ENCODE peak calls at places on chromosomes 12 and 14, in four cellular contexts. A is OCI-LY7, R is A549, S is ovary. F is an unnamed sample.

GRCh38 chr14:96126339-96126770 is 78.3 kb upstream of the BDKRB2 start:
- DNase-seq in A (no peak), S (no peak), R (no peak), F (no peak)

GRCh38 chr12:113222730-113223531 is 1.7 kb downstream of the TPCN1 start:
- DNase-seq in A (peak; percentile 61), S (peak; percentile 74), R (peak; percentile 74), F (peak; percentile 98)

GRCh38 chr12:19710811-19711793 is 271.8 kb downstream of the AEBP2 start:
- DNase-seq in R (peak; percentile 13), S (no peak), A (no peak), F (no peak)

GRCh38 chr14:64708148-64709004 is 4.2 kb downstream of the PLEKHG3 start:
- DNase-seq in A (no peak), S (no peak), R (peak; percentile 78), F (no peak)

GRCh38 chr12:113214938-113215400 is 6.3 kb upstream of the TPCN1 start:
- DNase-seq in R (peak; percentile 79), S (peak; percentile 77), A (peak; percentile 76), F (no peak)

GRCh38 chr14:54259821-54260220 is 137.0 kb upstream of the CDKN3 start:
- DNase-seq in A (no peak), R (no peak), S (no peak), F (no peak)

GRCh38 chr14:104223101-104223809 is 84.9 kb downstream of the KIF26A start:
- DNase-seq in S (peak; percentile 73), R (no peak), A (no peak), F (peak; percentile 41)

GRCh38 chr14:64410084-64410774 is 22.1 kb downstream of the MTHFD1 start:
- DNase-seq in R (no peak), S (no peak), A (no peak), F (no peak)

GRCh38 chr12:130671556-130671955 is 44.5 kb downstream of the RIMBP2 start:
- DNase-seq in A (no peak), S (no peak), R (no peak), F (no peak)

GRCh38 chr14:96304956-96305355 is 48.9 kb downstream of the BDKRB1 start:
- DNase-seq in S (no peak), R (no peak), A (no peak), F (no peak)

GRCh38 chr12:58728397-58728796 is 191.9 kb downstream of the LRIG3 start:
- DNase-seq in S (no peak), R (no peak), A (no peak), F (no peak)

GRCh38 chr14:76953196-76953945 is 75.1 kb downstream of the IRF2BPL start:
- DNase-seq in S (peak; percentile 79), A (no peak), R (peak; percentile 90), F (peak; percentile 86)

GRCh38 chr12:110179291-110179690 is 55.1 kb downstream of the IFT81 start:
- DNase-seq in S (no peak), R (no peak), A (peak; percentile 40), F (no peak)

GRCh38 chr12:64652346-64652745 is 42.1 kb downstream of the RASSF3 start:
- DNase-seq in A (peak; percentile 18), R (no peak), S (no peak), F (no peak)

GRCh38 chr12:64653123-64653522 is 42.8 kb downstream of the RASSF3 start:
- DNase-seq in R (no peak), A (no peak), S (no peak), F (no peak)

GRCh38 chr12:64658892-64659481 is 48.7 kb downstream of the RASSF3 start:
- DNase-seq in R (no peak), S (no peak), A (no peak), F (no peak)

GRCh38 chr12:64656429-64656828 is 46.1 kb downstream of the RASSF3 start:
- DNase-seq in R (no peak), S (no peak), A (no peak), F (peak; percentile 41)

GRCh38 chr12:64655141-64655540 is 44.8 kb downstream of the RASSF3 start:
- DNase-seq in A (no peak), R (no peak), S (no peak), F (no peak)
- H3K4me1 ChIP-seq in A (peaks cover 39% of the 10 kb centered on the region), R (peaks cover 80% of the 10 kb centered on the region), S (no peaks in the 10 kb centered on the region), F (peaks cover 16% of the 10 kb centered on the region)

GRCh38 chr12:81332054-81332453 is 254.2 kb downstream of the ACSS3 start:
- DNase-seq in R (no peak), A (no peak), S (no peak), F (no peak)

GRCh38 chr12:81329088-81329487 is 251.2 kb downstream of the ACSS3 start:
- DNase-seq in A (peak; percentile 17), S (no peak), R (no peak), F (peak; percentile 0)

GRCh38 chr12:81330480-81330879 is 252.6 kb downstream of the ACSS3 start:
- DNase-seq in R (no peak), A (no peak), S (no peak), F (no peak)

DNA sequence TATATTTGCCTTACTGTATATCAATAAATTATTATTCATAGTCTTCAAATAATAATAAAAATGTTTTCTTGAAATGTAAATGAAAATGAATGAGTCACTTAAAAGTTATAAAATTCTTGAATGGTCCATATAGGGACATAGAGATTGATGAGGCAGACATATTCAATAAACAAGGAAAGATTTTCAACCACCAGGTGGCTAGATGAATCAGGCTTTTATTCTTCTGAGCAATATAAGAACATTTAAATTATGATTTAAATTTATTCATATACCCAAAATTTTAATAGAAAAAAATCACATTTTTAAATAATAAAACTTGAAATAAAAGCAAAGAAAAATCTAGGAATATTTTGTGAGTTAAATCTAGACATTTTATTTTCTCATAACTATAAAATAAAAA is 249.6 kb downstream of the ACSS3 start:
- DNase-seq in R (no peak), S (no peak), A (no peak), F (no peak)
- H3K27ac ChIP-seq in R (no peak overlapping the region), S (no peak overlapping the region), A (no peak overlapping the region), F (no peak overlapping the region)

DNA sequence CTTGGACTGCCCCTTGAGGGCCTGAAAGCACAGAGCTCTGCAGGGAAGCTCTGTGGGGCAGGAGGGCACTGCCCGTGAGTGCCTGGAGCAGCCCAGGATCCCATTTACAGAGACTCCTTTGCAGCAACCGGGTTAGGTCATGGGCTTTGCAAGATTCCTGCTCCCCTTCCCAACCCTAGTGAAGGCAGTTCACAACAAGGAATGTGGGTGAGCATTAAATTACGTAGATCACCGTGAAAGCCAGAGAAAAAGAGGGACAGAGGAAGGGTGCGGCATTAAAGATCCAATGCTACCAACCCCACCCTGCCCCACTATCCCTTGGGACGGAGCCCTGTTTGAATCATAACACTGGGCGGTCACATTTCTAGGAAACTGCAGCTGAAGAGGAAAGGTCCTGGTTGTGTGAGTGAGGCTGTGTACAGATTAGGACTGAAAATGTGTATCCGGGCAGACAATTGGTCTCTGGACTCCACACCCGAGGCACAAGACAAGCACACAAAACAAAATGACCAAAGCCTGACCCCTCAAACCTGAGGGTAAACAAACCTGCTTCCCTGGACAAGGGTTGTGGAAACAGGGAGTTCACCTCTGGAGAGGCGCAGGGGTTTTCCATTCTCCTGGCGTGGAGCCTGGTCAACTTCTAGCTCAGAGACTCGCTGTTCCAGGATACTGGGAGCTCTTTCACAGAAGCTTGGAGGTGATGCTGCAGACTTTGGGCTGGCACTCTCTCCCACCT is 16.8 kb downstream of the NINJ2 start:
- DNase-seq in R (no peak), A (no peak), S (peak; percentile 61), F (no peak)
- H3K4me1 ChIP-seq in R (peaks cover 46% of the 10 kb centered on the region), A (peaks cover 74% of the 10 kb centered on the region), S (peaks cover 19% of the 10 kb centered on the region), F (peaks cover 2% of the 10 kb centered on the region)

DNA sequence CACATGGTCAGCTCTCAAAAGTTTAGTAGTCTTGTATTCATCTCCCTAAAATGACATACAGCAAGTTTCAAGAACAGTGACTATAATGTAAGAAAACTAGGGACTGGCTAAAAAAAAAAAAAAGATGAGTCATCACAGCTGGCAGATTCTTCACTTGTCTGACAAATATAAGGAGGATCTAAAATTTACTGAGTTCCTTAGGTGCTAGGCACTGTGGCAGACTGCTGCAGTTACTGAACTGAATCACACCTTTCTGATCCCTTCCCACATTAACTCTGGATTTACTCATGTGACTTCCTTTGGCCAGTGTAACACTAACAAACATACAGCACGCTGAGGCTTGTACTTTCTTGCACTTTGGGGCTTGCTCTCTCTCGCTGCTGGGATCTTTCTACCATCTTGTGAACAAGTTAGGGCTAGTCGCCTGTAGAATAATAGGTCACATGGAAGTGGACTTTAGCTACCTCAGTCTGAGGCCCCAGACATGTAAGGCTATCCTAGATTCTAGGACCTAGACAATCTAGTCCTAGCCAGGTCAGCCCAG is 32.1 kb downstream of the BAZ1A start:
- DNase-seq in A (no peak), R (peak; percentile 32), S (no peak), F (no peak)
- H3K27ac ChIP-seq in A (no peak overlapping the region), R (peak overlapping the region; percentile 84), S (no peak overlapping the region), F (no peak overlapping the region)

GRCh38 chr12:46368684-46369083 is 3.9 kb downstream of the SLC38A2 start:
- DNase-seq in S (no peak), A (no peak), R (no peak), F (no peak)
- H3K4me1 ChIP-seq in S (peaks cover 11% of the 10 kb centered on the region), A (peaks cover 21% of the 10 kb centered on the region), R (peaks cover 64% of the 10 kb centered on the region), F (peaks cover 11% of the 10 kb centered on the region)

GRCh38 chr12:30111719-30112118 is 328.0 kb upstream of the TMTC1 start:
- DNase-seq in R (no peak), S (no peak), A (no peak), F (no peak)
- H3K27ac ChIP-seq in R (no peak overlapping the region), S (no peak overlapping the region), A (no peak overlapping the region), F (no peak overlapping the region)

GRCh38 chr12:49824416-49824815 is 3.8 kb downstream of the NCKAP5L start:
- DNase-seq in R (no peak), A (no peak), S (no peak), F (no peak)
- H3K4me1 ChIP-seq in R (peaks cover 16% of the 10 kb centered on the region), A (peaks cover 35% of the 10 kb centered on the region), S (peaks cover 24% of the 10 kb centered on the region), F (peaks cover 4% of the 10 kb centered on the region)

DNA sequence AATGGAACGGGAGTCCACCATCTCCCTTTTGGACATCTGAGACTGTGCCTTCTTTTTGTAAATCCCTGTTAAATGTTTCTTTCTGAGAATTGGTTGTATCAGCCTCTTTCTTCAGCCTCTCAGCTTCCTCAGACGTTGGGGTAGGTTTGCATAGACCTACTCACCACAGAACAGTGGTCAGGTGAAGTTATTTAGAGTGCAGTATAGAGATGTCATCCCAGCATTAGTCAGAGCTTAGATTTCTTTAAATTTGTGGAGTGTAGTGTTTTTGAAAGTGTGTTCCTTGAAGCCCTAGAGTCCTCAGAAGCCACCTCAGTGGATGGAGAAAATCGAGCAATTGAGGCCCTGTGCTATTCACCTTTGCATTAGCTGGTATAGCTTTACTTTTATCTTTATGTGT is 8.9 kb upstream of the EEA1 start:
- DNase-seq in A (no peak), R (no peak), S (no peak), F (no peak)
- H3K27ac ChIP-seq in A (no peak overlapping the region), R (no peak overlapping the region), S (no peak overlapping the region), F (no peak overlapping the region)

GRCh38 chr12:79420146-79420618 is 270.6 kb downstream of the PAWR start:
- DNase-seq in S (no peak), R (peak; percentile 38), A (peak; percentile 14), F (peak; percentile 84)
- H3K4me1 ChIP-seq in S (peaks cover 9% of the 10 kb centered on the region), R (peaks cover 62% of the 10 kb centered on the region), A (no peaks in the 10 kb centered on the region), F (peaks cover 2% of the 10 kb centered on the region)

F was measured in small intestine.